ENCODE peak calls at places on chromosomes 13 and 19, in seven cellular contexts. E is HCT116, P is A549, I is GM23338, H is SK-N-SH, C is GM12878, J is Panc1. V is an unnamed sample.

GRCh38 chr13:78602561-78603239 is 652 bp downstream of the POU4F1 start:
- DNase-seq in E (no peak), P (no peak), J (no peak), H (no peak), I (peak), C (no peak), V (peak)

GRCh38 chr13:66414196-66414800 is 815.8 kb downstream of the PCDH9 start:
- DNase-seq in P (no peak), I (no peak), J (no peak), E (no peak), H (no peak), C (no peak), V (no peak)

GRCh38 chr19:38320969-38321339 is 1.3 kb downstream of the KCNK6 start:
- DNase-seq in H (no peak), J (no peak), C (no peak), E (no peak), P (no peak), I (no peak), V (no peak)

GRCh38 chr19:48858984-48859710 is 9.3 kb downstream of the PLEKHA4 start:
- DNase-seq in E (no peak), H (no peak), P (no peak), J (no peak), C (no peak), I (peak), V (no peak)

GRCh38 chr13:47094734-47095434 is 198.0 kb upstream of the HTR2A start:
- DNase-seq in C (peak), I (peak), H (no peak), E (no peak), J (no peak), P (no peak), V (no peak)

GRCh38 chr13:75908137-75908536 is 272.0 kb downstream of the LMO7 start:
- DNase-seq in H (no peak), P (no peak), C (no peak), J (no peak), E (no peak), I (no peak), V (no peak)

GRCh38 chr19:2247433-2248101 is 1.6 kb upstream of the AMH start:
- DNase-seq in C (no peak), E (no peak), H (peak), P (no peak), J (no peak), I (no peak), V (no peak)

GRCh38 chr13:35599385-35599784 is 122.9 kb upstream of the MAB21L1 start:
- DNase-seq in E (no peak), J (no peak), I (peak), P (no peak), C (no peak), H (no peak), V (no peak)

GRCh38 chr13:103081435-103081834 is 15.2 kb upstream of the SLC10A2 start:
- DNase-seq in E (no peak), H (no peak), I (no peak), J (no peak), P (no peak), C (no peak), V (no peak)

GRCh38 chr19:58042709-58043340 is 9.0 kb downstream of the ZSCAN1 start:
- DNase-seq in P (no peak), J (no peak), I (peak), E (no peak), H (no peak), C (no peak), V (no peak)

GRCh38 chr19:39223703-39224279 is 19.7 kb upstream of the SYCN start:
- DNase-seq in E (no peak), P (peak), J (no peak), H (no peak), C (no peak), I (peak), V (no peak)

GRCh38 chr13:100392709-100393630 is 195.6 kb downstream of the GGACT start:
- DNase-seq in I (peak), E (peak), C (peak), H (no peak), P (peak), J (peak), V (peak)

GRCh38 chr13:46401432-46401831 is 14.4 kb upstream of the RUBCNL start:
- DNase-seq in J (no peak), P (no peak), E (no peak), I (no peak), H (no peak), C (no peak), V (peak)

GRCh38 chr13:46565808-46566750 is 13.1 kb downstream of the LRCH1 start:
- DNase-seq in P (no peak), H (no peak), J (no peak), C (no peak), I (no peak), E (no peak), V (no peak)

GRCh38 chr19:41542622-41543021 is 33.3 kb upstream of the CEACAM21 start:
- DNase-seq in H (no peak), C (no peak), E (no peak), J (no peak), P (no peak), I (no peak), V (no peak)

GRCh38 chr13:29319451-29319850 is 276.0 kb downstream of the SLC7A1 start:
- DNase-seq in J (no peak), E (no peak), P (no peak), C (no peak), I (peak), H (no peak), V (no peak)

GRCh38 chr13:35789335-35790166 is 313.1 kb upstream of the MAB21L1 start:
- DNase-seq in E (peak), J (no peak), P (peak), C (no peak), I (peak), H (no peak), V (no peak)

GRCh38 chr19:1408300-1409203 is 1.2 kb downstream of the DAZAP1 start:
- DNase-seq in P (no peak), I (peak), E (no peak), C (no peak), J (no peak), H (peak), V (no peak)

GRCh38 chr19:39115105-39115847 is 10.3 kb upstream of the PAK4 start:
- DNase-seq in I (no peak), C (no peak), H (no peak), J (no peak), E (no peak), P (no peak), V (peak)

GRCh38 chr19:10812902-10813404 is 23.1 kb downstream of the TMED1 start:
- DNase-seq in E (no peak), P (peak), C (no peak), J (no peak), I (no peak), H (no peak), V (peak)

GRCh38 chr13:110575322-110576069 is 14.0 kb upstream of the RAB20 start:
- DNase-seq in E (no peak), H (peak), P (no peak), J (no peak), C (peak), I (no peak), V (peak)

GRCh38 chr13:49042476-49042875 is 66.8 kb downstream of the FNDC3A start:
- DNase-seq in E (no peak), H (no peak), I (no peak), J (no peak), P (no peak), C (no peak), V (no peak)

GRCh38 chr13:114073881-114074551 is 58.4 kb downstream of the RASA3 start:
- DNase-seq in E (no peak), P (no peak), J (no peak), C (no peak), I (no peak), H (no peak), V (no peak)

GRCh38 chr19:10112895-10113591 is 1.6 kb downstream of the P2RY11 start:
- DNase-seq in H (peak), J (no peak), P (no peak), E (no peak), C (no peak), I (peak), V (no peak)

GRCh38 chr13:27920677-27921420 is 1.0 kb downstream of the PDX1 start:
- DNase-seq in J (no peak), E (no peak), C (no peak), H (peak), I (peak), P (peak), V (no peak)

GRCh38 chr13:36718686-36719085 is 44.9 kb downstream of the SERTM1 start:
- DNase-seq in E (no peak), I (no peak), P (no peak), C (no peak), H (no peak), J (no peak), V (no peak)

GRCh38 chr13:30061217-30061616 is 210.8 kb upstream of the UBL3 start:
- DNase-seq in H (no peak), E (no peak), J (no peak), I (no peak), C (no peak), P (no peak), V (no peak)

GRCh38 chr19:13069415-13070369 is 33.0 kb downstream of the LYL1 start:
- DNase-seq in J (no peak), H (peak), C (no peak), E (no peak), P (no peak), I (no peak), V (no peak)

GRCh38 chr13:109667754-109668360 is 118.5 kb downstream of the IRS2 start:
- DNase-seq in J (no peak), E (no peak), P (no peak), I (no peak), H (peak), C (no peak), V (no peak)

GRCh38 chr19:31591258-31591657 is 242.0 kb upstream of the TSHZ3 start:
- DNase-seq in I (no peak), E (no peak), J (no peak), C (no peak), H (no peak), P (no peak), V (no peak)

GRCh38 chr19:6732803-6733337 is 4.5 kb downstream of the GPR108 start:
- DNase-seq in I (no peak), J (no peak), C (no peak), E (no peak), P (no peak), H (peak), V (no peak)

GRCh38 chr19:6729573-6730152 is 7.7 kb downstream of the GPR108 start:
- DNase-seq in P (no peak), I (no peak), E (no peak), J (no peak), H (peak), C (no peak), V (no peak)

GRCh38 chr19:6730153-6730804 is 7.1 kb downstream of the GPR108 start:
- DNase-seq in H (peak), I (peak), J (no peak), P (peak), C (no peak), E (no peak), V (no peak)

GRCh38 chr19:6731822-6732221 is 5.6 kb downstream of the GPR108 start:
- DNase-seq in C (no peak), I (no peak), J (no peak), H (peak), P (no peak), E (no peak), V (no peak)

DNA sequence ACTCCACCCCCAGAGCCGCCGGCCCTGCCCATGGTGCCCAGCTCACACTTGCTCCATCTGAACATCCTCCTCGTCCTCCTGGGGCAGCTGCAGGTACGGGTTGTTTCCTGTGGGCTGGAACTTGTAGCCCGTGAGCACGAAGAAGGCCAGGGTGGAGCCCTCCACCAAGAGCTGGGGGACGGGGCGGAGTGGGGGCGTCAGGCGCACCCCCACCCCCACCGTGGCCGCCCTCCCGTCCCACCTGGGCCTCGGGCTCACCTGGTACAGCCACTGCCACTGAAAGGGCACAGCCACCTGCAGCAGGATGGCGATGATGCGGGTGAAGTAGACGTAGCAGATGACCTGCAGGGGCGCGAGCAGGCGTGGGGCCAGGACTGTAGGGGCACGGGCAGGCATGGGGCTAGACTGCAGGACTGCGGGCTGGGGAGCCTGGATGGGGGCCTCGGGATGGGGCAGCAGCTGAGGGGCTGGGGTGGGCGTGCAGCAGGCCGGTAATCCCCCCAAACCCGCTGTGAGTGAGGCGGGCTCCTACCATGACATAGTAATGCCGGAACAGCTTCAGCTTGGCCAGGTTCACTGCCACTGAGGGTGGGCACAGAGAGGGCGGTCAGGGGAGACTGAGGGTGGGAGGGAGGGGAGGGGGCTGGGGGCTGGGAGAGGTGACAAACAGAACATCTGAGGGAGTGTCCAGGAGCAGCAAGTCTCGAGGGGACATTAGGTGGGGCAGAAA is 6.3 kb downstream of the GPR108 start:
- DNase-seq in P (no peak), I (no peak), C (no peak), E (no peak), H (peak), J (no peak), V (no peak)
- TF ChIP-seq REST in P (no peak), I (no peak), C (no peak), E (no peak), H (no peak), J (no peak), V (no peak)

DNA sequence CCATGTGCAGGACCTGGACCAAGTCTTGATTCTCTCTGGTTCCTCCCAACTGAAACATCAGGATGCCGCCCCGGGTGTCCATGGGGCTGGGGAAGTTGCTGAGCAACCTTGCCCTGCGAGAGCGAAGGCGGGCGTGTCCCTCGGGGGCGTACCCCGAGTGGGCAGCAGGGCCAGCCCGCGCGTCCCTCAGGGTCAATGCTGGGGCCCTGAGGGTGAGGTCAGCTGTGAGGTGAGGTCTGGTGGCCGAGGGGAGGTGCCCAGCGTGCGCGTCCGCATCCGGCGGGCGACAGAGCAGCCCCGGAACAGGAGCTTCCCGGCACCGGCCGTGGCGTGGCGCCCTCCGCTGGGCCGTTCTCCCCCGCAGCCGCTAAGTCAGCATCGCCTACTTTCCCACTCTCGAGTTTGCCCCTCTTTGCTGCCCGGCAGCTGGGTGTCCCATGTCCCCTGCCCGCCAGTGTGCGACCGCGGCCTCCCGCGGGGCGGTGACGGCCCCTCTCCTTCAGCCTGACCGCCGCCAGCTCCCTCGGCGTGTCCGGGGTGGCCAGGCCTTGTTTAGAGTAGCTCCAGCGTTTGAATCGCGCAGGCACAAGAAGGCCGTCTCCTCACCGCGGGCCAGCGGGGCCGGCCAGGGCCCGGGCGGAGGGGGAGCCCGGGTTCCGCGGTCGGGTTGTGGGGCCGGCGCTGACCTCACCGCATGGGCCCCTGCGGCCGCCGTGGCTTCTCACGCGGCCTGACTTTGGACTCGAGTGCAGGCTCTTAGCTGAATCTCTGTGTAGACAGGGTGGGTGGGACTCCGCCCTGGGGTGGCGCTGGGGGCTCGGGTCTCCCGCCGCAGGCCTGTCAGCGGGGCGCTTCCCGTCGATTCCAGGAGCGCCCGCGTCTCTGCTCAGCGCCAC is 33.0 kb downstream of the GJA3 start:
- DNase-seq in I (peak), E (no peak), P (peak), J (no peak), H (peak), C (no peak), V (peak)
- TF ChIP-seq REST in I (no peak), E (no peak), P (no peak), J (no peak), H (no peak), C (no peak), V (no peak)

GRCh38 chr13:101752432-101752831 is 300.0 kb downstream of the ITGBL1 start:
- DNase-seq in J (no peak), C (no peak), I (no peak), E (no peak), P (no peak), H (no peak), V (no peak)

GRCh38 chr13:101749584-101749983 is 297.1 kb downstream of the ITGBL1 start:
- DNase-seq in H (no peak), J (no peak), I (no peak), E (no peak), C (no peak), P (no peak), V (no peak)

GRCh38 chr13:101747039-101747438 is 294.6 kb downstream of the ITGBL1 start:
- DNase-seq in C (no peak), I (no peak), J (no peak), H (no peak), E (no peak), P (no peak), V (no peak)

GRCh38 chr13:101755228-101755887 is 302.9 kb downstream of the ITGBL1 start:
- DNase-seq in J (no peak), H (peak), P (no peak), C (no peak), E (no peak), I (no peak), V (no peak)

GRCh38 chr13:101751488-101751887 is 299.0 kb downstream of the ITGBL1 start:
- DNase-seq in J (peak), P (no peak), I (peak), C (no peak), H (peak), E (no peak), V (no peak)
- TF ChIP-seq REST in J (no peak), P (no peak), I (no peak), C (no peak), H (no peak), E (no peak), V (no peak)

DNA sequence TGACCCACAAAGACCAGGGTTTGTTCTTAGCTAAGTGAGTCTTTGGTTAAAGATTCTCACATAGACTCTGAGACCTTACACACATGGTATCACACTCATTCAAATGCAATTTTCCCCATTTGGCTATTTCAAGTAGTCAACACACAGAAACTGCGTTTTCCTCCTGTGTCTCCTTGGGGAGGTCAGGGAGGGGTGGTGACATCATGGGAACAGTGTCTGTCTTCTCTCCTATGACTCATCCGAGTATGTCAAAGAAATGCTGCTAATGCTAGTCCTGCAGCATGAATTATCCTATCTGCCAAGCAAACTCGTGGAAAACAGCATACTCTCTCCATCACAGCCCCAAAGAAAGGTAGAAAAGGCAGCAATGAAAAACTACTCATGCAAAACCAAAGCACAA is 100.2 kb downstream of the ENOX1 start:
- DNase-seq in H (peak), J (no peak), E (no peak), I (no peak), P (peak), C (no peak), V (no peak)
- TF ChIP-seq REST in H (no peak), J (no peak), E (no peak), I (no peak), P (no peak), C (no peak), V (no peak)

GRCh38 chr19:18233224-18233825 is 7.1 kb upstream of the PDE4C start:
- DNase-seq in C (no peak), H (peak), I (peak), E (no peak), J (no peak), P (peak), V (peak)
- TF ChIP-seq REST in C (peak), H (peak), I (peak), E (peak), J (peak), P (peak), V (peak)

GRCh38 chr19:46915386-46915785 is 54.6 kb downstream of the ARHGAP35 start:
- DNase-seq in J (no peak), H (no peak), I (no peak), E (no peak), P (no peak), C (no peak), V (no peak)

GRCh38 chr19:46913852-46914430 is 53.1 kb downstream of the ARHGAP35 start:
- DNase-seq in H (no peak), P (peak), J (no peak), E (no peak), I (no peak), C (peak), V (no peak)

GRCh38 chr19:46911456-46911855 is 50.7 kb downstream of the ARHGAP35 start:
- DNase-seq in C (no peak), E (no peak), P (no peak), H (no peak), J (no peak), I (no peak), V (no peak)

GRCh38 chr19:46916971-46917370 is 56.2 kb downstream of the ARHGAP35 start:
- DNase-seq in H (no peak), I (no peak), P (no peak), J (no peak), C (peak), E (no peak), V (no peak)

DNA sequence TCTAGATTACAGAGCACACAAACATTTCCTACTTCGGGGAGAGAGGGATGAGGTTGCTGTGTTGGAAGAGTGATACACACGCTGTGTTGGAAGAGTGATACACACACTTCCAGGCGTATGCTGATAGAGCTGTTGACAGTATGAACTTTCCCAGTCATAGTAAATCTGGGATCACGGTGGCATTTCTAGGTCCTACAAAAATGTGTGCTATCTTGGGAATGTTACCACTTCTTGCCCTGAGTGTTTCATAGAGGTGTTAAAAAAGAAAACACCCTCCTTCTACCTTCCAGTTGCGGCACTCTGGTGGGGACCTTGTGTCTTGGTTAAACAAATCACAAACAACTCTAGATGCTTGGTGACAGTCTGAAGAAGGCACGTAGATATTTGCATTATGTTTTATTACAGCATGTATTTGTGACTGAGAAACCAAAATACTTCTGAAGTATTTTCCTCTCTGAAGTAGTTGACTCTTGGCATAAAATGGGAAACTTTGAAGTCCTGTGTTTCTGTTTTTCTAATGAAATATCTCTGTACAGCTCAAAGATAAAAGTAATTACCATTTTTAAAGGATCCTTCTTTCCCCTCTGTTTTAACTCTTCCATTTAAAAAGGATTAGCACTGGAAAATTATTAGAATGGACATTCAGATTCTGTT is 52.5 kb downstream of the ARHGAP35 start:
- DNase-seq in P (no peak), E (no peak), C (no peak), H (no peak), J (no peak), I (no peak), V (no peak)
- TF ChIP-seq REST in P (no peak), E (no peak), C (no peak), H (no peak), J (no peak), I (no peak), V (no peak)

V was measured in HL-60.